ENCODE peak calls at places on chromosomes 2 and 18, in eight cellular contexts. U is mammary epithelial cell; N is left ventricle myocardium inferior; W is chondrocyte; Q is sigmoid colon; T is fibroblast of pulmonary artery; D is CD4-positive, alpha-beta T cell; G is nephron progenitor cell. I is an unnamed sample.
A peak's percentile ranks its signal among the peaks of the same experiment; 100 is the strongest.

GRCh38 chr18:25434771-25435461 is 83.0 kb upstream of the ZNF521 start:
- DNase-seq in U (no peak), T (no peak), G (no peak), D (no peak), Q (no peak), N (no peak), W (no peak), I (no peak)

GRCh38 chr2:130795431-130795830 is 40.1 kb downstream of the AMER3 start:
- DNase-seq in D (no peak), Q (no peak), N (no peak), W (peak; percentile 42), G (no peak), T (no peak), U (peak; percentile 35), I (no peak)

GRCh38 chr2:118032169-118033013 is 18.5 kb upstream of the CCDC93 start:
- DNase-seq in N (no peak), D (peak; percentile 9), Q (no peak), T (peak; percentile 53), U (peak; percentile 23), W (no peak), G (peak; percentile 49), I (peak; percentile 65)

GRCh38 chr2:241584446-241584845 is 25.9 kb downstream of the BOK start:
- DNase-seq in U (peak; percentile 16), G (no peak), D (no peak), Q (no peak), W (peak; percentile 37), T (peak; percentile 37), N (no peak), I (peak; percentile 59)

GRCh38 chr2:146579154-146579930 is 1265.5 kb upstream of the ACVR2A start:
- DNase-seq in D (no peak), Q (no peak), G (no peak), U (peak; percentile 43), N (no peak), W (no peak), T (peak; percentile 82), I (peak; percentile 85)

GRCh38 chr18:56433919-56434318 is 204.5 kb downstream of the TXNL1 start:
- DNase-seq in T (no peak), D (no peak), U (no peak), W (no peak), Q (no peak), G (no peak), N (no peak), I (no peak)

GRCh38 chr2:104429978-104430740 is 423.8 kb upstream of the POU3F3 start:
- DNase-seq in Q (no peak), G (no peak), W (no peak), U (no peak), D (no peak), N (no peak), T (no peak), I (no peak)

GRCh38 chr2:150296795-150297546 is 190.5 kb downstream of the RND3 start:
- DNase-seq in D (no peak), U (peak; percentile 74), G (no peak), Q (no peak), W (no peak), N (no peak), T (peak; percentile 81), I (peak; percentile 50)

GRCh38 chr2:100135415-100135814 is 7.0 kb downstream of the AFF3 start:
- DNase-seq in Q (no peak), W (no peak), U (no peak), T (no peak), G (no peak), N (no peak), D (no peak), I (no peak)

GRCh38 chr2:33051586-33052385 is 105.0 kb downstream of the LTBP1 start:
- DNase-seq in D (no peak), U (peak; percentile 27), W (no peak), G (no peak), T (peak; percentile 63), N (no peak), Q (no peak), I (peak; percentile 80)

GRCh38 chr2:40867829-40868228 is 415.9 kb upstream of the SLC8A1 start:
- DNase-seq in U (no peak), D (no peak), W (no peak), N (no peak), Q (no peak), T (no peak), G (no peak), I (no peak)

GRCh38 chr2:127620867-127621266 is 25.1 kb upstream of the GPR17 start:
- DNase-seq in T (no peak), D (no peak), G (no peak), W (no peak), N (no peak), U (no peak), Q (peak; percentile 53), I (no peak)

GRCh38 chr18:59810183-59810582 is 89.6 kb upstream of the PMAIP1 start:
- DNase-seq in N (no peak), Q (no peak), W (no peak), D (no peak), G (no peak), U (no peak), T (no peak), I (no peak)

GRCh38 chr2:10755621-10756020 is 34.2 kb downstream of the ATP6V1C2 start:
- DNase-seq in Q (no peak), N (no peak), G (no peak), W (peak; percentile 41), D (no peak), U (no peak), T (no peak), I (peak; percentile 49)

GRCh38 chr2:10753156-10753555 is 31.7 kb downstream of the ATP6V1C2 start:
- DNase-seq in T (no peak), N (no peak), G (no peak), D (no peak), W (no peak), Q (no peak), U (no peak), I (no peak)

GRCh38 chr2:10752236-10752635 is 30.8 kb downstream of the ATP6V1C2 start:
- DNase-seq in D (no peak), U (no peak), W (peak; percentile 40), G (no peak), N (no peak), Q (no peak), T (no peak), I (no peak)

GRCh38 chr2:10753876-10754275 is 32.4 kb downstream of the ATP6V1C2 start:
- DNase-seq in U (no peak), D (no peak), Q (no peak), T (no peak), N (no peak), W (peak; percentile 43), G (no peak), I (no peak)

DNA sequence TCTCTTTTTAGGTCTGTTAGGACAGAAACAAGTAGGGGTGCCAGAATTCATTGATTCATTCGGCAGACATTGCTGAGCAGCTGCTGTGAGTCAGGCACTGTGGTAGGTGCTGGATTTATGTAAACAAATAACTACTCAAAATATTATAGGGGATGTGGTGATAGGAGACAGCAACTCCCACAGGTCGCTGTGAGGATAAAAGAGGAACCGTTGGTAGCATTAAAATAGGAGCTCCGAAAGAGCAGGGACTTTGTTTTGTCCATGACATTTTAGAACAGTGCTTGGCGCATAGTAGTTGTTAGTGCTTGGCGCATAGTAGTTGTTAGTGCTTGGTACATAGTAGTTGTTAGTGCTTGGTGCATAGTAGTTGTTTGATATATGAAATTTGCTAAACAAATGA is 29.2 kb downstream of the ATP6V1C2 start:
- DNase-seq in W (no peak), N (no peak), T (peak; percentile 8), D (no peak), U (no peak), Q (no peak), G (no peak), I (peak; percentile 18)
- TF ChIP-seq CTCF in W (no peak), N (no peak), T (no peak), D (no peak), U (no peak), Q (no peak), G (no peak), I (no peak)

GRCh38 chr18:47531759-47532158 is 280.3 kb upstream of the SKOR2 start:
- DNase-seq in T (no peak), N (no peak), Q (no peak), W (no peak), G (peak; percentile 32), U (no peak), D (no peak), I (no peak)
- TF ChIP-seq CTCF in T (no peak), N (peak; percentile 26), Q (no peak), W (no peak), G (peak; percentile 26), U (peak; percentile 14), D (no peak), I (no peak)

GRCh38 chr2:134845028-134845427 is 6.6 kb downstream of the ACMSD start:
- DNase-seq in U (no peak), G (no peak), T (no peak), D (no peak), W (no peak), Q (no peak), N (no peak), I (no peak)

GRCh38 chr2:134843968-134844367 is 5.6 kb downstream of the ACMSD start:
- DNase-seq in D (no peak), W (no peak), N (no peak), Q (no peak), G (no peak), U (no peak), T (no peak), I (no peak)

GRCh38 chr2:134846213-134846612 is 7.8 kb downstream of the ACMSD start:
- DNase-seq in D (no peak), Q (no peak), G (no peak), T (no peak), W (no peak), U (peak; percentile 6), N (no peak), I (no peak)

GRCh38 chr2:134842930-134843490 is 4.6 kb downstream of the ACMSD start:
- DNase-seq in N (no peak), D (no peak), T (no peak), G (no peak), U (no peak), W (no peak), Q (no peak), I (no peak)

GRCh38 chr2:134845719-134846118 is 7.3 kb downstream of the ACMSD start:
- DNase-seq in U (peak; percentile 74), W (no peak), Q (no peak), D (no peak), N (no peak), T (peak; percentile 8), G (no peak), I (peak; percentile 11)
- TF ChIP-seq CTCF in U (no peak), W (no peak), Q (no peak), D (no peak), N (no peak), T (no peak), G (no peak), I (no peak)

DNA sequence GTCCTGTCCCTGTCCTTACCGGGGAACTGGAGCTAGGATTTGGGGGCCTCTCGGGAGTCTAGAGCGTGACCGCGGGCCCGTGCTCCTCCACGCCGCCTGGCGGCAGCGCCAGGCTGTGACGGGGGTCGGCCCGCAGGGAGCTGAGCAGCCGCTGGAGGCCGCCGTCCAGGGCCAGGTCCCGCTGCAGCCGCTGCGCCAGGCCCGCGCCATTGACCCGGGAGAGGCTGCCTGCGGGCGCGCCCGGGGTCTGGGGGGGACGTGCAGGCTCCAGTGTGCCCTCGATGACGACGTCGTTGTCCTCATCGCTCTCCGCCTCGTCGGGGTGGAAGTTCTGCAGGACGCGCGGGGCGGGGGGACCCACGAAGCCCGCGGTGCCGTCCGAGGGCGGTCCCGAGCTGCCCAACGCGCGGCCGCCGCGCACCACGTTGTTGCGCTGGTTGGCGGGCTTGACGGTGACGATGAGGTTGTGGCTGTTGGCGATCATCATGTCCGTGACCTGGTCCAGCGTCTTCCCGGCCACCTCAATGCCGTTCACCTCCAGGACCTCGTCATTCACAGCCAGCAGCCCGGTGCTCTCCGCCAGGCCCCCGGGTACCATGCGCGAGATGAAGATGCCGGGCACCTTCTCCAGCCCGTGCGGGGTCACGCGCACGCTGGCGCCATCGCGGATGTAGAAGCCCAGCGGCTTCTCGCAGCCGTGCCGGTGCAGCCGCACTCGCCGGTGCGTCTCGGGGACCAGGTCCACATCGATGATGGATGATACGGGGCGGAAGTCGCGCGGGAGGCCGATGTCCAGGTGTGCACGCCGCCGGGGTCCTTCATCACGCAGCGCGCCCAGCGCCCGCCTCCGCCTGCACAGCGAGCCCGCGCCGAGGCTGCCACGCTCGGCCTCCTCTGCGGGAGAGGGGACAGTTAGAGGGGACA is 50.9 kb downstream of the ADNP2 start:
- DNase-seq in Q (no peak), G (no peak), N (peak; percentile 32), W (no peak), T (peak; percentile 51), U (no peak), D (no peak), I (peak; percentile 17)
- TF ChIP-seq CTCF in Q (peak; percentile 39), G (no peak), N (peak; percentile 72), W (no peak), T (peak; percentile 56), U (no peak), D (peak; percentile 59), I (peak; percentile 44)